ENCODE peak calls at places on chromosomes 3 and 15, in seven cellular contexts. T, M, O, K, U, E and G are unnamed samples.

GRCh38 chr3:141391298-141392017 is 23.2 kb downstream of the ZBTB38 start:
- DNase-seq in E (no peak), M (no peak), K (no peak), T (no peak), O (no peak), U (no peak), G (no peak)

GRCh38 chr3:129628169-129628522 is 21.7 kb upstream of the PLXND1 start:
- DNase-seq in M (no peak), T (no peak), O (peak), U (no peak), K (no peak), E (no peak), G (no peak)

GRCh38 chr3:101635954-101636798 is 40.8 kb downstream of the ZBTB11 start:
- DNase-seq in U (peak), O (peak), K (peak), M (no peak), E (peak), T (peak), G (peak)

GRCh38 chr15:94968133-94968532 is 736.8 kb downstream of the MCTP2 start:
- DNase-seq in E (no peak), M (no peak), U (no peak), O (no peak), K (no peak), T (no peak), G (no peak)

GRCh38 chr3:72446406-72447058 is 401.7 kb downstream of the SHQ1 start:
- DNase-seq in M (peak), O (no peak), T (no peak), U (peak), E (no peak), K (peak), G (no peak)

GRCh38 chr15:86063328-86064180 is 16.1 kb upstream of the AGBL1 start:
- DNase-seq in U (no peak), O (no peak), M (no peak), K (no peak), T (no peak), E (no peak), G (no peak)

GRCh38 chr15:33433821-33434220 is 123.1 kb downstream of the RYR3 start:
- DNase-seq in M (no peak), E (no peak), O (no peak), U (no peak), T (no peak), K (no peak), G (no peak)

GRCh38 chr15:63231717-63232116 is 42.3 kb downstream of the RAB8B start:
- DNase-seq in E (peak), K (no peak), U (no peak), O (no peak), M (no peak), T (no peak), G (no peak)

GRCh38 chr3:25707268-25707928 is 42.7 kb upstream of the TOP2B start:
- DNase-seq in E (no peak), U (no peak), M (no peak), T (no peak), O (no peak), K (no peak), G (no peak)

GRCh38 chr3:126556637-126557414 is 1.9 kb downstream of the C3orf22 start:
- DNase-seq in M (no peak), E (no peak), U (no peak), K (peak), O (no peak), T (no peak), G (no peak)

GRCh38 chr15:78533331-78533730 is 6.9 kb upstream of the PSMA4 start:
- DNase-seq in O (no peak), E (no peak), K (no peak), T (no peak), U (no peak), M (no peak), G (no peak)

GRCh38 chr3:190718097-190718496 is 144.4 kb downstream of the GMNC start:
- DNase-seq in M (no peak), T (no peak), K (no peak), U (no peak), O (no peak), E (no peak), G (no peak)

GRCh38 chr3:133490468-133491351 is 82.8 kb upstream of the CDV3 start:
- DNase-seq in E (no peak), M (no peak), K (no peak), T (no peak), U (no peak), O (no peak), G (no peak)

GRCh38 chr3:20857636-20858035 is 671.6 kb upstream of the SGO1 start:
- DNase-seq in O (no peak), E (no peak), M (no peak), U (no peak), K (no peak), T (no peak), G (no peak)

GRCh38 chr15:39432935-39433334 is 147.9 kb upstream of the THBS1 start:
- DNase-seq in M (no peak), K (no peak), T (no peak), U (no peak), E (no peak), O (peak), G (no peak)

GRCh38 chr15:67838789-67839332 is 984 bp downstream of the RNU6-1 start:
- DNase-seq in E (no peak), K (peak), U (no peak), O (peak), T (peak), M (peak), G (peak)

GRCh38 chr3:71103430-71103881 is 480.1 kb downstream of the FOXP1 start:
- DNase-seq in O (peak), E (peak), T (no peak), K (peak), M (no peak), U (peak), G (peak)

GRCh38 chr3:124034016-124034808 is 42.3 kb upstream of the ROPN1 start:
- DNase-seq in T (peak), O (peak), E (peak), U (no peak), K (no peak), M (no peak), G (no peak)

GRCh38 chr3:41431386-41431785 is 232.1 kb downstream of the CTNNB1 start:
- DNase-seq in T (no peak), K (no peak), M (no peak), U (no peak), O (no peak), E (no peak), G (no peak)

GRCh38 chr3:158768881-158769518 is 32.9 kb upstream of the MFSD1 start:
- DNase-seq in K (no peak), T (no peak), O (no peak), M (peak), E (peak), U (peak), G (no peak)

GRCh38 chr15:96767703-96768434 is 437.4 kb downstream of the NR2F2 start:
- DNase-seq in M (no peak), K (no peak), U (no peak), T (no peak), E (no peak), O (no peak), G (no peak)

DNA sequence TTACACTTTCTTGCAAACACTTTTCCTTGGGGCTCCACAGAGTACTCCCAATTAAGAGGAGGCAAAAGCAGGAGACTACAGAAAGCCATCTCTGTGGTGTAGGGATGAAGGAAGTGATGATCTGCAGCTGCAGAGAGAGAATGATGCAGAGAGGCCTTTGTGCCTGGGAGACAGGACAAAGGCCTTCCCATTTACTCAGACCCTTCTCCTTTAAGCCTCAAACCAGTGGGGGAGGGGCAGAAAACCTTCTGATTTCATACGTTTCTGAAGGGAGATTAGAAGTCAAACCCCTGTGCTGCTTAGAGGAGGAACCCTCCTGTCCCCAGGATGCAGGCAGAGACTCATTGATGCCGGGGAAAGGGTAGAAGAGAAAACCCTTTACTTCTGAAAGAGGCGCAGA is 130.8 kb downstream of the NEO1 start:
- DNase-seq in O (no peak), U (no peak), K (no peak), E (no peak), T (no peak), M (no peak), G (no peak)
- H3K27ac ChIP-seq in O (no peak), U (no peak), K (no peak), E (no peak), T (no peak), M (no peak), G (no peak)

GRCh38 chr15:83905874-83906273 is 252.0 kb downstream of the ADAMTSL3 start:
- DNase-seq in O (no peak), K (no peak), T (no peak), U (no peak), M (no peak), E (no peak), G (no peak)
- TF ChIP-seq POLR2A in O (no peak), K (no peak), T (no peak), U (no peak), M (no peak), E (no peak), G (no peak)

DNA sequence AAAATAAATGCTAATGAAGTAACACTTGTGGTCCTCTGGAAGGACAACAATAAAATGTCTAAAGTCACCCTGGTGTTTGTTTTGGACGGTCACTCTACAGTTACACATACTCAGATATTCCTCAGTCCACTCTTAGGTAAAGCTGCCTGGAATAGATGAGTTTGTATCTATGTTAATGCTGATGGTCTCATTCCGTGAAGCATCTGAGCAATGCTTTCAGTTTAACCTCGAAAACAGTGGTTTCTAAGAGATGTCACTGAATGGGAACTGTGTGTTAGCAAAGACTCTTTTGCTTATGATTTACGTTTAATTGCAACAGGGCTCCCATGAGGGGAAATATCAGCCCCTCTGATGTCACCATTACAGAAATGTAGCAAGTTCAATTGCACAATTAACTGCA is 49.1 kb downstream of the FBN1 start:
- DNase-seq in O (no peak), K (no peak), E (no peak), U (no peak), M (no peak), T (no peak), G (no peak)
- H3K27ac ChIP-seq in O (no peak), K (no peak), E (no peak), U (no peak), M (no peak), T (no peak), G (no peak)

GRCh38 chr15:31216210-31216911 is 110.3 kb upstream of the KLF13 start:
- DNase-seq in K (peak), U (no peak), O (peak), M (peak), T (peak), E (no peak), G (peak)
- TF ChIP-seq POLR2A in K (no peak), U (no peak), O (no peak), M (no peak), T (no peak), E (no peak), G (peak)

GRCh38 chr3:196336319-196337145 is 1.7 kb downstream of the TM4SF19 start:
- DNase-seq in M (no peak), T (no peak), K (no peak), U (no peak), E (no peak), O (no peak), G (no peak)

GRCh38 chr3:196341142-196341541 is 3.0 kb upstream of the TM4SF19 start:
- DNase-seq in O (no peak), U (peak), K (no peak), M (no peak), E (no peak), T (no peak), G (no peak)

GRCh38 chr3:196339044-196339443 is 856 bp upstream of the TM4SF19 start:
- DNase-seq in U (no peak), O (no peak), E (no peak), K (no peak), T (no peak), M (no peak), G (no peak)

GRCh38 chr3:196339493-196340254 is 1.5 kb upstream of the TM4SF19 start:
- DNase-seq in E (no peak), O (no peak), U (peak), K (no peak), T (peak), M (no peak), G (no peak)

GRCh38 chr3:196340466-196340865 is 2.3 kb upstream of the TM4SF19 start:
- DNase-seq in O (no peak), T (no peak), U (no peak), M (no peak), K (no peak), E (no peak), G (no peak)
- H3K27ac ChIP-seq in O (no peak), T (no peak), U (no peak), M (no peak), K (no peak), E (no peak), G (no peak)

DNA sequence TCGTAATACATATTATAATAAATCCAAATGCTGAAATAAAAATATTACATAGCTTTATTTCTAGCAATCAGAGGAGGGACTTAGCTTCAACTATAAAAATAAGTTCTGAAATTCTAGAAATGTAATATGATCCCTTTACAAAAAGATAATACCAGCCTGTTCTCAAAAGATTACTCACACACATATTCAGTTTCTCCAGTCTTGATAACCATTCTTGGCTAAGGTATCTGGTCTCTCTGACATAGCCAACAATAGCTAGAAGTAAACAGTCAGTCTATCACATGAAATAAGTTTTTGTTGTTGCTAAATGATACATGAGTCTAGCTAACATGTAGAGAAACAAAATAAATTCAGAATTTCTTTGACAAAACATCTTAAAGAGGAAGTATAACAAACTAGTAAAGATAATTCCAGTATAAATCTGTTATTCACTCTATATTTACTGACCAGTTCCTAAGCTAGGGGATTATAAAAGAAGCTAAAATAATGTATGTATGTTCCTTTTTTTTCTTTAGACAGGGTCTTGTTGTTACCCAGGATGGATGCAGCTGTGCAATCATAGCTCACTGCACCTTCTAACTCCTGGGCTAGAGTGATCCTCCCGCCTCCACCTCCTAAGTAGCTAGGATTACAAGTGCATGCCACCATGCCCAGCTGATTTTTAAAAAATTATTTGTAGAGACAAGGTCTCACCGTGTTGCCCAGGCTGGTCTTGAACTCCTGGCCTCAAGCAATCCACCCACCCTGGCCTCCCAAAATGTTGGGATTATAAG is 170.6 kb downstream of the TBL1XR1 start:
- DNase-seq in E (no peak), K (no peak), O (no peak), T (no peak), M (no peak), U (peak), G (no peak)
- TF ChIP-seq POLR2A in E (no peak), K (no peak), O (no peak), T (no peak), M (no peak), U (no peak), G (no peak)

GRCh38 chr3:50179710-50180109 is 11.7 kb upstream of the GNAT1 start:
- DNase-seq in U (no peak), K (no peak), T (no peak), M (no peak), E (no peak), O (no peak), G (no peak)
- H3K27ac ChIP-seq in U (no peak), K (peak), T (no peak), M (no peak), E (no peak), O (no peak), G (no peak)